ENCODE peak calls at places on chromosomes 1 and 21, in five cellular contexts. Q is iPS DF 6.9, M is MM.1S, Z is colonic mucosa, L is LoVo. N is an unnamed sample.
A peak's percentile ranks its signal among the peaks of the same experiment; 100 is the strongest.

GRCh38 chr1:231162300-231162969 is 577 bp downstream of the TRIM67 start:
- DNase-seq in Q (no peak), M (peak; percentile 35), Z (peak; percentile 30), L (peak; percentile 16), N (no peak)

GRCh38 chr1:215631489-215631888 is 64.4 kb downstream of the KCTD3 start:
- DNase-seq in Q (no peak), M (no peak), Z (no peak), L (peak; percentile 59), N (peak; percentile 56)

GRCh38 chr1:93992954-93993353 is 83.7 kb upstream of the GCLM start:
- DNase-seq in Q (no peak), M (peak; percentile 47), Z (no peak), L (no peak), N (no peak)

GRCh38 chr1:197731449-197731848 is 43.8 kb downstream of the DENND1B start:
- DNase-seq in Q (no peak), M (no peak), Z (no peak), L (no peak), N (no peak)

GRCh38 chr1:34610063-34610462 is 144.8 kb upstream of the GJB5 start:
- DNase-seq in Q (no peak), M (no peak), Z (no peak), L (no peak), N (no peak)

GRCh38 chr1:71170925-71171324 is 90.1 kb upstream of the ZRANB2 start:
- DNase-seq in Q (no peak), M (no peak), Z (no peak), L (no peak), N (no peak)

GRCh38 chr1:4960782-4961475 is 306.5 kb downstream of the AJAP1 start:
- DNase-seq in Q (no peak), M (no peak), Z (no peak), L (no peak), N (no peak)

GRCh38 chr1:15167386-15167785 is 13.8 kb downstream of the TMEM51 start:
- DNase-seq in Q (no peak), M (no peak), Z (no peak), L (no peak), N (no peak)

GRCh38 chr21:28442624-28443023 is 550.1 kb downstream of the LTN1 start:
- DNase-seq in Q (no peak), M (no peak), Z (no peak), L (no peak), N (no peak)

GRCh38 chr1:157252473-157252872 is 114.3 kb upstream of the ETV3 start:
- DNase-seq in Q (no peak), M (no peak), Z (no peak), L (no peak), N (no peak)

GRCh38 chr21:44904141-44904923 is 16.4 kb downstream of the ITGB2 start:
- DNase-seq in Q (no peak), M (no peak), Z (no peak), L (no peak), N (no peak)

GRCh38 chr21:35559128-35559831 is 501.0 kb downstream of the SETD4 start:
- DNase-seq in Q (no peak), M (no peak), Z (no peak), L (no peak), N (peak; percentile 42)

GRCh38 chr21:31781737-31782136 is 49.8 kb upstream of the SCAF4 start:
- DNase-seq in Q (no peak), M (no peak), Z (peak; percentile 30), L (peak; percentile 27), N (no peak)

GRCh38 chr1:231274119-231274825 is 33.3 kb downstream of the GNPAT start:
- DNase-seq in Q (no peak), M (no peak), Z (no peak), L (no peak), N (no peak)

GRCh38 chr1:162908780-162909179 is 47.8 kb upstream of the CCDC190 start:
- DNase-seq in Q (no peak), M (no peak), Z (no peak), L (no peak), N (no peak)

GRCh38 chr1:36937371-36937770 is 96.9 kb downstream of the GRIK3 start:
- DNase-seq in Q (no peak), M (no peak), Z (no peak), L (no peak), N (no peak)

GRCh38 chr1:118304722-118305344 is 119.8 kb upstream of the SPAG17 start:
- DNase-seq in Q (no peak), M (no peak), Z (no peak), L (no peak), N (no peak)

GRCh38 chr1:215543191-215543606 is 23.9 kb upstream of the KCTD3 start:
- DNase-seq in Q (no peak), M (peak; percentile 47), Z (no peak), L (no peak), N (no peak)

GRCh38 chr1:40802078-40803075 is 18.8 kb downstream of the KCNQ4 start:
- DNase-seq in Q (no peak), M (peak; percentile 87), Z (peak; percentile 84), L (peak; percentile 24), N (peak; percentile 25)

GRCh38 chr1:15257309-15257708 is 10.3 kb downstream of the FHAD1 start:
- DNase-seq in Q (no peak), M (no peak), Z (no peak), L (no peak), N (no peak)

GRCh38 chr1:226605573-226605950 is 57.0 kb downstream of the STUM start:
- DNase-seq in Q (no peak), M (no peak), Z (no peak), L (no peak), N (no peak)

GRCh38 chr1:65153635-65154034 is 5.6 kb downstream of the AK4 start:
- DNase-seq in Q (no peak), M (no peak), Z (no peak), L (no peak), N (no peak)

GRCh38 chr1:16960560-16961296 is 19.7 kb downstream of the MFAP2 start:
- DNase-seq in Q (peak; percentile 74), M (peak; percentile 87), Z (peak; percentile 94), L (peak; percentile 81), N (peak; percentile 67)

GRCh38 chr1:168827557-168827956 is 98.6 kb upstream of the DPT start:
- DNase-seq in Q (no peak), M (no peak), Z (no peak), L (no peak), N (no peak)

GRCh38 chr1:186082235-186082937 is 292.7 kb downstream of the TPR start:
- DNase-seq in Q (no peak), M (no peak), Z (peak; percentile 91), L (peak; percentile 88), N (peak; percentile 55)

GRCh38 chr1:31231802-31232201 is 7.9 kb downstream of the NKAIN1 start:
- DNase-seq in Q (no peak), M (no peak), Z (no peak), L (no peak), N (no peak)

GRCh38 chr21:41746744-41747006 is 20.2 kb downstream of the RIPK4 start:
- DNase-seq in Q (no peak), M (no peak), Z (no peak), L (no peak), N (no peak)

GRCh38 chr1:61460230-61460629 is 264.7 kb downstream of the TM2D1 start:
- DNase-seq in Q (no peak), M (no peak), Z (no peak), L (no peak), N (no peak)

GRCh38 chr1:7247683-7248401 is 462.6 kb downstream of the CAMTA1 start:
- DNase-seq in Q (no peak), M (no peak), Z (no peak), L (no peak), N (no peak)

GRCh38 chr1:107538502-107538901 is 397.7 kb downstream of the NTNG1 start:
- DNase-seq in Q (no peak), M (no peak), Z (no peak), L (no peak), N (no peak)

N was measured in T1000.